ENCODE peak calls at places on chromosomes 11 and 22, in four cellular contexts. D is T follicular helper cell, S is AML-193, B is EH. Y is an unnamed sample.

GRCh38 chr11:1402776-1403620 is 13.3 kb downstream of the BRSK2 start:
- DNase-seq in D (no peak), S (no peak), B (no peak), Y (no peak)

GRCh38 chr11:115244314-115244713 is 259.9 kb downstream of the CADM1 start:
- DNase-seq in D (no peak), S (no peak), B (no peak), Y (no peak)

GRCh38 chr11:35143509-35144102 is 4.6 kb downstream of the CD44 start:
- DNase-seq in D (no peak), S (no peak), B (no peak), Y (no peak)

GRCh38 chr11:111535281-111535680 is 5.2 kb upstream of the LAYN start:
- DNase-seq in D (no peak), S (no peak), B (peak), Y (no peak)

GRCh38 chr11:110373061-110373702 is 56.6 kb upstream of the FDX1 start:
- DNase-seq in D (no peak), S (peak), B (peak), Y (peak)

GRCh38 chr11:24574461-24574860 is 77.6 kb downstream of the LUZP2 start:
- DNase-seq in D (no peak), S (no peak), B (no peak), Y (peak)

GRCh38 chr22:28883917-28884753 is 763 bp downstream of the ZNRF3 start:
- DNase-seq in D (peak), S (no peak), B (peak), Y (peak)

GRCh38 chr11:118241191-118242098 is 10.7 kb downstream of the MPZL3 start:
- DNase-seq in D (peak), S (peak), B (no peak), Y (no peak)

GRCh38 chr11:96122601-96123044 is 198.7 kb upstream of the MTMR2 start:
- DNase-seq in D (no peak), S (no peak), B (peak), Y (peak)

GRCh38 chr11:31641477-31642062 is 132.0 kb downstream of the ELP4 start:
- DNase-seq in D (no peak), S (no peak), B (peak), Y (peak)

GRCh38 chr11:97567801-97568200 is 1178.0 kb downstream of the JRKL start:
- DNase-seq in D (no peak), S (no peak), B (no peak), Y (peak)

GRCh38 chr11:2734181-2735052 is 34.6 kb upstream of the KCNQ1OT1 start:
- DNase-seq in D (no peak), S (no peak), B (no peak), Y (no peak)

GRCh38 chr11:130524132-130524790 is 75.8 kb downstream of the ADAMTS15 start:
- DNase-seq in D (no peak), S (no peak), B (no peak), Y (no peak)

GRCh38 chr11:27084407-27084985 is 43.9 kb downstream of the BBOX1 start:
- DNase-seq in D (no peak), S (no peak), B (peak), Y (peak)

GRCh38 chr11:7840580-7840979 is 43.8 kb upstream of the OR5P2 start:
- DNase-seq in D (no peak), S (no peak), B (no peak), Y (no peak)

GRCh38 chr11:132475046-132475445 is 1057.3 kb downstream of the OPCML start:
- DNase-seq in D (no peak), S (no peak), B (peak), Y (peak)

GRCh38 chr22:47210686-47211085 is 448.2 kb downstream of the TBC1D22A start:
- DNase-seq in D (no peak), S (no peak), B (no peak), Y (no peak)

GRCh38 chr22:35335468-35335867 is 35.8 kb downstream of the TOM1 start:
- DNase-seq in D (no peak), S (no peak), B (peak), Y (no peak)

GRCh38 chr11:115606223-115607220 is 102.3 kb upstream of the CADM1 start:
- DNase-seq in D (no peak), S (no peak), B (peak), Y (peak)

GRCh38 chr11:2160736-2161259 is at the start of gene INS:
- DNase-seq in D (no peak), S (no peak), B (no peak), Y (no peak)

GRCh38 chr11:73227571-73228211 is 9.6 kb downstream of the P2RY2 start:
- DNase-seq in D (no peak), S (no peak), B (no peak), Y (no peak)

GRCh38 chr11:121099885-121100284 is 1.2 kb upstream of the TECTA start:
- DNase-seq in D (no peak), S (no peak), B (peak), Y (peak)

GRCh38 chr11:132644511-132644910 is 887.8 kb downstream of the OPCML start:
- DNase-seq in D (no peak), S (no peak), B (no peak), Y (no peak)

GRCh38 chr11:85751738-85752137 is 59.2 kb downstream of the SYTL2 start:
- DNase-seq in D (no peak), S (no peak), B (peak), Y (no peak)

GRCh38 chr11:65791719-65792213 is 4.9 kb downstream of the OVOL1 start:
- DNase-seq in D (no peak), S (peak), B (peak), Y (no peak)

GRCh38 chr22:16988257-16988656 is 19.8 kb downstream of the GAB4 start:
- DNase-seq in D (no peak), S (no peak), B (no peak), Y (no peak)

GRCh38 chr11:108037211-108037610 is 28.5 kb downstream of the CUL5 start:
- DNase-seq in D (no peak), S (no peak), B (no peak), Y (no peak)

GRCh38 chr22:50600541-50600940 is at the start of gene MAPK8IP2:
- DNase-seq in D (no peak), S (no peak), B (no peak), Y (no peak)

GRCh38 chr22:31556627-31557203 is 60.4 kb downstream of the SFI1 start:
- DNase-seq in D (no peak), S (peak), B (peak), Y (peak)